ENCODE peak calls at places on chromosomes 11 and 22, in ten cellular contexts. One of them, this sample, is unnamed.

GRCh38 chr11:113162590-113162961 is 151.8 kb upstream of the TTC12 start:
- DNase-seq in aorta: no peak
- DNase-seq in mesenchymal stem cell: no peak
- DNase-seq in cardiac muscle cell: peak; percentile 53
- DNase-seq in CD8-positive, alpha-beta memory T cell: no peak
- DNase-seq in CD8-positive, alpha-beta T cell: no peak
- DNase-seq in left ventricle myocardium inferior: no peak
- DNase-seq in adipocyte: no peak
- DNase-seq in heart right ventricle: no peak
- DNase-seq in breast epithelium: no peak
- DNase-seq in this sample: no peak

GRCh38 chr22:19871845-19872778 is 17.4 kb upstream of the GNB1L start:
- DNase-seq in aorta: peak; percentile 43
- DNase-seq in mesenchymal stem cell: no peak
- DNase-seq in cardiac muscle cell: no peak
- DNase-seq in CD8-positive, alpha-beta memory T cell: no peak
- DNase-seq in CD8-positive, alpha-beta T cell: no peak
- DNase-seq in left ventricle myocardium inferior: no peak
- DNase-seq in adipocyte: no peak
- DNase-seq in heart right ventricle: no peak
- DNase-seq in breast epithelium: no peak
- DNase-seq in this sample: no peak

GRCh38 chr11:134254433-134254832 is 1.1 kb downstream of the ACAD8 start:
- DNase-seq in aorta: no peak
- DNase-seq in mesenchymal stem cell: no peak
- DNase-seq in cardiac muscle cell: no peak
- DNase-seq in CD8-positive, alpha-beta memory T cell: no peak
- DNase-seq in CD8-positive, alpha-beta T cell: no peak
- DNase-seq in left ventricle myocardium inferior: no peak
- DNase-seq in adipocyte: no peak
- DNase-seq in heart right ventricle: no peak
- DNase-seq in breast epithelium: no peak
- DNase-seq in this sample: no peak

GRCh38 chr11:17221968-17222367 is 14.2 kb upstream of the PIK3C2A start:
- DNase-seq in aorta: no peak
- DNase-seq in mesenchymal stem cell: no peak
- DNase-seq in cardiac muscle cell: peak; percentile 46
- DNase-seq in CD8-positive, alpha-beta memory T cell: no peak
- DNase-seq in CD8-positive, alpha-beta T cell: no peak
- DNase-seq in left ventricle myocardium inferior: no peak
- DNase-seq in adipocyte: peak; percentile 30
- DNase-seq in heart right ventricle: no peak
- DNase-seq in breast epithelium: no peak
- DNase-seq in this sample: no peak

GRCh38 chr22:32199961-32200360 is 4.9 kb downstream of the RFPL2 start:
- DNase-seq in aorta: no peak
- DNase-seq in mesenchymal stem cell: no peak
- DNase-seq in cardiac muscle cell: no peak
- DNase-seq in CD8-positive, alpha-beta memory T cell: no peak
- DNase-seq in CD8-positive, alpha-beta T cell: no peak
- DNase-seq in left ventricle myocardium inferior: no peak
- DNase-seq in adipocyte: no peak
- DNase-seq in heart right ventricle: no peak
- DNase-seq in breast epithelium: no peak
- DNase-seq in this sample: no peak

GRCh38 chr11:47992959-47993820 is 12.8 kb downstream of the PTPRJ start:
- DNase-seq in aorta: no peak
- DNase-seq in mesenchymal stem cell: peak; percentile 91
- DNase-seq in cardiac muscle cell: peak; percentile 81
- DNase-seq in CD8-positive, alpha-beta memory T cell: no peak
- DNase-seq in CD8-positive, alpha-beta T cell: no peak
- DNase-seq in left ventricle myocardium inferior: no peak
- DNase-seq in adipocyte: no peak
- DNase-seq in heart right ventricle: no peak
- DNase-seq in breast epithelium: no peak
- DNase-seq in this sample: no peak

GRCh38 chr11:19519344-19519743 is 193.3 kb upstream of the NAV2 start:
- DNase-seq in aorta: no peak
- DNase-seq in mesenchymal stem cell: no peak
- DNase-seq in cardiac muscle cell: no peak
- DNase-seq in CD8-positive, alpha-beta memory T cell: no peak
- DNase-seq in CD8-positive, alpha-beta T cell: no peak
- DNase-seq in left ventricle myocardium inferior: no peak
- DNase-seq in adipocyte: no peak
- DNase-seq in heart right ventricle: no peak
- DNase-seq in breast epithelium: no peak
- DNase-seq in this sample: no peak

GRCh38 chr22:36136988-36137387 is 23.6 kb downstream of the APOL3 start:
- DNase-seq in aorta: no peak
- DNase-seq in mesenchymal stem cell: peak; percentile 59
- DNase-seq in cardiac muscle cell: peak; percentile 36
- DNase-seq in CD8-positive, alpha-beta memory T cell: no peak
- DNase-seq in CD8-positive, alpha-beta T cell: no peak
- DNase-seq in left ventricle myocardium inferior: no peak
- DNase-seq in adipocyte: no peak
- DNase-seq in heart right ventricle: no peak
- DNase-seq in breast epithelium: no peak
- DNase-seq in this sample: no peak

GRCh38 chr11:48064306-48064705 is 83.9 kb downstream of the PTPRJ start:
- DNase-seq in aorta: no peak
- DNase-seq in mesenchymal stem cell: peak; percentile 81
- DNase-seq in cardiac muscle cell: peak; percentile 68
- DNase-seq in CD8-positive, alpha-beta memory T cell: no peak
- DNase-seq in CD8-positive, alpha-beta T cell: no peak
- DNase-seq in left ventricle myocardium inferior: no peak
- DNase-seq in adipocyte: peak; percentile 55
- DNase-seq in heart right ventricle: no peak
- DNase-seq in breast epithelium: no peak
- DNase-seq in this sample: no peak

DNA sequence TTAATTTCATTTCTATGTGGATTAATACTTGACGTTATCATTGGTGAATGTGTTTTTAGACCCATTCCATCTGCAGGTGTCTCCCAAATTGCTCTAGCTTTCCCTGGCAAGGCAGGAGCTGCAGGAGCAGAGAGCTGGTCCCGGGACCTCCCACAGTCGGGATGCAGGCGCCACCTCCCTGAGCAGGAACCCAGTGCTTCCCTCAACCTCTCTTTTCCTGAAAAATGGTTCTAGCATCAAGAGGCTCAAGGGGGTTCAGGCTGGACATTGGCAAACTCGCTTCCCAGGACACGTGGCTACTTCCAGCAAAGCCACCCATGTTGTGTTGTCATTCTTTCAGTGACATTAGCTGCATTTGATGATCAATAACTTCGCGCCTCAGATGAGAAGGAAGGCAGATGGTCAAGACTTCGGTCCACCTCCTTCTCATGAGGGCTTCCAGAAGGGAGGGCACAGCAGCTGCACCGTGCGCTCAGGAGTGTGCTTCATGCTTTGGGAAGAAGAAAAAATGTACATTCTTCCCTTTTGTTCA is 25.2 kb downstream of the IGLL5 start:
- DNase-seq in aorta: peak; percentile 10
- DNase-seq in mesenchymal stem cell: no peak
- DNase-seq in cardiac muscle cell: no peak
- DNase-seq in CD8-positive, alpha-beta memory T cell: no peak
- DNase-seq in CD8-positive, alpha-beta T cell: no peak
- DNase-seq in left ventricle myocardium inferior: no peak
- DNase-seq in adipocyte: no peak
- DNase-seq in heart right ventricle: no peak
- DNase-seq in breast epithelium: no peak
- DNase-seq in this sample: no peak
- H3K4me1 ChIP-seq in aorta: no peaks in the 10 kb centered on the region
- H3K4me1 ChIP-seq in mesenchymal stem cell: no peaks in the 10 kb centered on the region
- H3K4me1 ChIP-seq in cardiac muscle cell: no peaks in the 10 kb centered on the region
- H3K4me1 ChIP-seq in CD8-positive, alpha-beta memory T cell: no peaks in the 10 kb centered on the region
- H3K4me1 ChIP-seq in CD8-positive, alpha-beta T cell: no peaks in the 10 kb centered on the region
- H3K4me1 ChIP-seq in left ventricle myocardium inferior: no peaks in the 10 kb centered on the region
- H3K4me1 ChIP-seq in adipocyte: no peaks in the 10 kb centered on the region
- H3K4me1 ChIP-seq in heart right ventricle: no peaks in the 10 kb centered on the region
- H3K4me1 ChIP-seq in breast epithelium: no peaks in the 10 kb centered on the region
- H3K4me1 ChIP-seq in this sample: no peaks in the 10 kb centered on the region

GRCh38 chr11:120978701-120979100 is 45.2 kb upstream of the TBCEL start:
- DNase-seq in aorta: no peak
- DNase-seq in mesenchymal stem cell: no peak
- DNase-seq in cardiac muscle cell: no peak
- DNase-seq in CD8-positive, alpha-beta memory T cell: no peak
- DNase-seq in CD8-positive, alpha-beta T cell: no peak
- DNase-seq in left ventricle myocardium inferior: no peak
- DNase-seq in adipocyte: no peak
- DNase-seq in heart right ventricle: no peak
- DNase-seq in breast epithelium: no peak
- DNase-seq in this sample: no peak

GRCh38 chr11:120974980-120975379 is 48.9 kb upstream of the TBCEL start:
- DNase-seq in aorta: no peak
- DNase-seq in mesenchymal stem cell: no peak
- DNase-seq in cardiac muscle cell: no peak
- DNase-seq in CD8-positive, alpha-beta memory T cell: no peak
- DNase-seq in CD8-positive, alpha-beta T cell: no peak
- DNase-seq in left ventricle myocardium inferior: no peak
- DNase-seq in adipocyte: no peak
- DNase-seq in heart right ventricle: no peak
- DNase-seq in breast epithelium: no peak
- DNase-seq in this sample: no peak

GRCh38 chr11:120973501-120973900 is 50.4 kb upstream of the TBCEL start:
- DNase-seq in aorta: no peak
- DNase-seq in mesenchymal stem cell: no peak
- DNase-seq in cardiac muscle cell: no peak
- DNase-seq in CD8-positive, alpha-beta memory T cell: no peak
- DNase-seq in CD8-positive, alpha-beta T cell: no peak
- DNase-seq in left ventricle myocardium inferior: no peak
- DNase-seq in adipocyte: no peak
- DNase-seq in heart right ventricle: no peak
- DNase-seq in breast epithelium: no peak
- DNase-seq in this sample: no peak

GRCh38 chr11:120974466-120974865 is 49.4 kb upstream of the TBCEL start:
- DNase-seq in aorta: no peak
- DNase-seq in mesenchymal stem cell: no peak
- DNase-seq in cardiac muscle cell: no peak
- DNase-seq in CD8-positive, alpha-beta memory T cell: no peak
- DNase-seq in CD8-positive, alpha-beta T cell: no peak
- DNase-seq in left ventricle myocardium inferior: no peak
- DNase-seq in adipocyte: no peak
- DNase-seq in heart right ventricle: no peak
- DNase-seq in breast epithelium: no peak
- DNase-seq in this sample: no peak

GRCh38 chr11:120977470-120977869 is 46.4 kb upstream of the TBCEL start:
- DNase-seq in aorta: no peak
- DNase-seq in mesenchymal stem cell: no peak
- DNase-seq in cardiac muscle cell: no peak
- DNase-seq in CD8-positive, alpha-beta memory T cell: no peak
- DNase-seq in CD8-positive, alpha-beta T cell: no peak
- DNase-seq in left ventricle myocardium inferior: no peak
- DNase-seq in adipocyte: no peak
- DNase-seq in heart right ventricle: no peak
- DNase-seq in breast epithelium: no peak
- DNase-seq in this sample: no peak
- H3K27me3 ChIP-seq in aorta: no peaks in the 10 kb centered on the region
- H3K27me3 ChIP-seq in mesenchymal stem cell: peaks cover 10% of the 10 kb centered on the region
- H3K27me3 ChIP-seq in cardiac muscle cell: no peaks in the 10 kb centered on the region
- H3K27me3 ChIP-seq in CD8-positive, alpha-beta memory T cell: peaks cover 2% of the 10 kb centered on the region
- H3K27me3 ChIP-seq in CD8-positive, alpha-beta T cell: no peaks in the 10 kb centered on the region
- H3K27me3 ChIP-seq in left ventricle myocardium inferior: peaks cover 44% of the 10 kb centered on the region
- H3K27me3 ChIP-seq in adipocyte: peaks cover 44% of the 10 kb centered on the region
- H3K27me3 ChIP-seq in heart right ventricle: no peaks in the 10 kb centered on the region
- H3K27me3 ChIP-seq in breast epithelium: no peaks in the 10 kb centered on the region
- H3K27me3 ChIP-seq in this sample: no peaks in the 10 kb centered on the region

GRCh38 chr11:77697865-77698264 is 60.3 kb upstream of the CLNS1A start:
- DNase-seq in aorta: no peak
- DNase-seq in mesenchymal stem cell: no peak
- DNase-seq in cardiac muscle cell: no peak
- DNase-seq in CD8-positive, alpha-beta memory T cell: no peak
- DNase-seq in CD8-positive, alpha-beta T cell: no peak
- DNase-seq in left ventricle myocardium inferior: no peak
- DNase-seq in adipocyte: no peak
- DNase-seq in heart right ventricle: no peak
- DNase-seq in breast epithelium: no peak
- DNase-seq in this sample: no peak

GRCh38 chr11:77704029-77704428 is 66.4 kb upstream of the CLNS1A start:
- DNase-seq in aorta: no peak
- DNase-seq in mesenchymal stem cell: no peak
- DNase-seq in cardiac muscle cell: no peak
- DNase-seq in CD8-positive, alpha-beta memory T cell: no peak
- DNase-seq in CD8-positive, alpha-beta T cell: no peak
- DNase-seq in left ventricle myocardium inferior: no peak
- DNase-seq in adipocyte: no peak
- DNase-seq in heart right ventricle: no peak
- DNase-seq in breast epithelium: no peak
- DNase-seq in this sample: no peak

GRCh38 chr11:77695417-77695816 is 57.8 kb upstream of the CLNS1A start:
- DNase-seq in aorta: no peak
- DNase-seq in mesenchymal stem cell: no peak
- DNase-seq in cardiac muscle cell: no peak
- DNase-seq in CD8-positive, alpha-beta memory T cell: no peak
- DNase-seq in CD8-positive, alpha-beta T cell: no peak
- DNase-seq in left ventricle myocardium inferior: no peak
- DNase-seq in adipocyte: no peak
- DNase-seq in heart right ventricle: no peak
- DNase-seq in breast epithelium: no peak
- DNase-seq in this sample: no peak

GRCh38 chr11:77698896-77699295 is 61.3 kb upstream of the CLNS1A start:
- DNase-seq in aorta: no peak
- DNase-seq in mesenchymal stem cell: no peak
- DNase-seq in cardiac muscle cell: peak; percentile 18
- DNase-seq in CD8-positive, alpha-beta memory T cell: no peak
- DNase-seq in CD8-positive, alpha-beta T cell: no peak
- DNase-seq in left ventricle myocardium inferior: no peak
- DNase-seq in adipocyte: no peak
- DNase-seq in heart right ventricle: no peak
- DNase-seq in breast epithelium: no peak
- DNase-seq in this sample: no peak

DNA sequence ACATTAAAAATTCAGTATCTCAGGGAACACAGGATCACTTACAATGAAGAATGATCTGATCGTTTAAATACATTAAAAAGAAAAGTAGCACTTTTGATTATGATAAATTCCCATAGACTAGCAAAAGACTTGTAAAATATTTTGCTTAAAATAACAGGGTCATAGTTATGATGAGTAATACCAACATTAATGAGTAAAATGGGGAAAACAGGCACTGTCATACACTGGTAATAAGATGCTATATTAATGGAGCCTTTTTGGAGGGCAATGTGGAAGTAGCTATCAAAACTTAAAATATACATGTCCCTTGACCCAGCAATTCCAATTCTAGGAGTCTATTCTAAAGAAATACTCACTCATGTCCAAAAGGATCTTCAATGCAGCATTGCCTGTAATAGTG is 61.8 kb upstream of the CLNS1A start:
- DNase-seq in aorta: no peak
- DNase-seq in mesenchymal stem cell: no peak
- DNase-seq in cardiac muscle cell: no peak
- DNase-seq in CD8-positive, alpha-beta memory T cell: no peak
- DNase-seq in CD8-positive, alpha-beta T cell: no peak
- DNase-seq in left ventricle myocardium inferior: no peak
- DNase-seq in adipocyte: no peak
- DNase-seq in heart right ventricle: no peak
- DNase-seq in breast epithelium: no peak
- DNase-seq in this sample: no peak
- H3K4me3 ChIP-seq in aorta: no peak overlapping the region
- H3K4me3 ChIP-seq in mesenchymal stem cell: no peak overlapping the region
- H3K4me3 ChIP-seq in cardiac muscle cell: no peak overlapping the region
- H3K4me3 ChIP-seq in CD8-positive, alpha-beta memory T cell: no peak overlapping the region
- H3K4me3 ChIP-seq in CD8-positive, alpha-beta T cell: no peak overlapping the region
- H3K4me3 ChIP-seq in left ventricle myocardium inferior: no peak overlapping the region
- H3K4me3 ChIP-seq in adipocyte: no peak overlapping the region
- H3K4me3 ChIP-seq in heart right ventricle: no peak overlapping the region
- H3K4me3 ChIP-seq in breast epithelium: no peak overlapping the region
- H3K4me3 ChIP-seq in this sample: no peak overlapping the region

GRCh38 chr22:46102752-46103151 is 47.6 kb upstream of the PPARA start:
- DNase-seq in aorta: no peak
- DNase-seq in mesenchymal stem cell: no peak
- DNase-seq in cardiac muscle cell: no peak
- DNase-seq in CD8-positive, alpha-beta memory T cell: no peak
- DNase-seq in CD8-positive, alpha-beta T cell: no peak
- DNase-seq in left ventricle myocardium inferior: no peak
- DNase-seq in adipocyte: no peak
- DNase-seq in heart right ventricle: no peak
- DNase-seq in breast epithelium: no peak
- DNase-seq in this sample: no peak
- H3K4me1 ChIP-seq in aorta: no peaks in the 10 kb centered on the region
- H3K4me1 ChIP-seq in mesenchymal stem cell: peaks cover 73% of the 10 kb centered on the region
- H3K4me1 ChIP-seq in cardiac muscle cell: no peaks in the 10 kb centered on the region
- H3K4me1 ChIP-seq in CD8-positive, alpha-beta memory T cell: no peaks in the 10 kb centered on the region
- H3K4me1 ChIP-seq in CD8-positive, alpha-beta T cell: no peaks in the 10 kb centered on the region
- H3K4me1 ChIP-seq in left ventricle myocardium inferior: peaks cover 99% of the 10 kb centered on the region
- H3K4me1 ChIP-seq in adipocyte: peaks cover 70% of the 10 kb centered on the region
- H3K4me1 ChIP-seq in heart right ventricle: peaks cover 100% of the 10 kb centered on the region
- H3K4me1 ChIP-seq in breast epithelium: peaks cover 67% of the 10 kb centered on the region
- H3K4me1 ChIP-seq in this sample: no peaks in the 10 kb centered on the region

This sample was measured in HAP-1.